ENCODE peak calls at places on chromosomes 1 and 21, in ten cellular contexts. Z, B, N, T, O, L, K, D, Y and E are unnamed samples.

GRCh38 chr1:119139393-119139792 is 1.1 kb downstream of the WARS2 start:
- DNase-seq in Y (no peak), D (no peak), T (no peak), O (no peak), Z (peak; percentile 85), B (no peak), L (no peak), N (no peak), K (no peak), E (peak; percentile 40)

GRCh38 chr1:87927391-87928073 is 598.9 kb downstream of the LMO4 start:
- DNase-seq in K (no peak), L (no peak), Z (no peak), N (peak; percentile 23), D (no peak), T (no peak), O (no peak), Y (no peak), B (no peak), E (no peak)

GRCh38 chr1:202579806-202580205 is 130.4 kb downstream of the SYT2 start:
- DNase-seq in T (peak; percentile 92), Z (no peak), K (no peak), D (peak; percentile 59), B (no peak), L (no peak), Y (no peak), O (no peak), N (peak; percentile 90), E (no peak)

GRCh38 chr1:8563944-8564537 is 246.1 kb downstream of the SLC45A1 start:
- DNase-seq in D (no peak), T (no peak), O (no peak), K (no peak), Y (no peak), Z (no peak), B (no peak), N (no peak), L (peak; percentile 98), E (no peak)

GRCh38 chr21:42234464-42235241 is 15.7 kb downstream of the ABCG1 start:
- DNase-seq in O (peak; percentile 90), L (peak; percentile 4), Z (peak; percentile 87), D (no peak), N (peak; percentile 17), Y (peak; percentile 92), T (no peak), K (peak; percentile 82), B (peak; percentile 72), E (peak; percentile 88)

GRCh38 chr1:55718758-55719671 is 503.9 kb upstream of the USP24 start:
- DNase-seq in Y (no peak), T (peak; percentile 100), K (peak; percentile 11), O (no peak), B (peak; percentile 20), D (peak; percentile 100), N (peak; percentile 100), L (peak; percentile 73), Z (no peak), E (no peak)

GRCh38 chr1:182725264-182725965 is 41.0 kb upstream of the RGS8 start:
- DNase-seq in O (no peak), K (peak; percentile 18), D (no peak), B (peak; percentile 26), T (no peak), L (no peak), Y (no peak), Z (no peak), N (no peak), E (no peak)

GRCh38 chr1:74748962-74749361 is 16.0 kb downstream of the TYW3 start:
- DNase-seq in D (no peak), T (no peak), O (no peak), Y (no peak), K (no peak), N (no peak), B (no peak), L (peak; percentile 42), Z (no peak), E (no peak)

GRCh38 chr21:26743524-26743923 is 101.7 kb downstream of the ADAMTS1 start:
- DNase-seq in Y (no peak), T (no peak), Z (no peak), K (no peak), N (no peak), L (no peak), D (no peak), B (no peak), O (no peak), E (no peak)

GRCh38 chr1:203907901-203908300 is 46.5 kb downstream of the SNRPE start:
- DNase-seq in Z (no peak), B (no peak), N (no peak), T (no peak), K (no peak), O (no peak), Y (no peak), D (no peak), L (no peak), E (no peak)

GRCh38 chr1:47561523-47562007 is 123.7 kb downstream of the FOXD2 start:
- DNase-seq in B (no peak), Y (no peak), K (no peak), N (no peak), D (no peak), O (no peak), Z (no peak), T (peak; percentile 15), L (no peak), E (no peak)

GRCh38 chr1:234186037-234186688 is 187.1 kb upstream of the COA6 start:
- DNase-seq in L (peak; percentile 6), N (peak; percentile 6), Y (no peak), T (peak; percentile 18), K (no peak), B (no peak), O (no peak), Z (peak; percentile 48), D (no peak), E (peak; percentile 13)

GRCh38 chr1:100959502-100960060 is 63.7 kb downstream of the SLC30A7 start:
- DNase-seq in B (no peak), Z (no peak), K (no peak), O (no peak), L (no peak), T (peak; percentile 5), Y (no peak), D (no peak), N (peak; percentile 7), E (no peak)

GRCh38 chr1:35929730-35930592 is 944 bp upstream of the AGO3 start:
- DNase-seq in D (no peak), T (peak; percentile 52), Z (peak; percentile 46), B (peak; percentile 53), K (peak; percentile 44), L (peak; percentile 15), N (peak; percentile 72), Y (peak; percentile 58), O (peak; percentile 40), E (peak; percentile 59)

GRCh38 chr1:1599030-1599916 is 662 bp downstream of the FNDC10 start:
- DNase-seq in O (peak; percentile 67), K (peak; percentile 30), B (no peak), T (peak; percentile 30), L (no peak), N (peak; percentile 30), D (no peak), Z (peak; percentile 65), Y (peak; percentile 81), E (peak; percentile 49)
- TF ChIP-seq CTCF in O (peak; percentile 22), K (peak; percentile 19), B (no peak), T (no peak), L (peak; percentile 23), N (no peak), D (no peak), Z (peak; percentile 23), Y (no peak), E (peak; percentile 20)

GRCh38 chr21:17045214-17045835 is 467.5 kb upstream of the CXADR start:
- DNase-seq in B (no peak), L (no peak), T (peak; percentile 24), K (no peak), Y (no peak), N (peak; percentile 61), O (no peak), D (no peak), Z (peak; percentile 0), E (no peak)
- TF ChIP-seq CTCF in B (peak; percentile 61), L (no peak), T (peak; percentile 53), K (peak; percentile 43), Y (no peak), N (peak; percentile 54), O (peak; percentile 45), D (peak; percentile 41), Z (no peak), E (peak; percentile 21)

GRCh38 chr1:6691507-6691906 is 10.1 kb downstream of the DNAJC11 start:
- DNase-seq in K (no peak), T (peak; percentile 21), N (peak; percentile 91), Z (no peak), Y (no peak), D (no peak), B (no peak), L (no peak), O (no peak), E (no peak)

GRCh38 chr1:6695861-6696260 is 5.8 kb downstream of the DNAJC11 start:
- DNase-seq in B (no peak), D (no peak), Y (no peak), N (no peak), T (no peak), L (no peak), O (no peak), K (no peak), Z (no peak), E (no peak)

GRCh38 chr1:6690186-6690585 is 11.4 kb downstream of the DNAJC11 start:
- DNase-seq in N (no peak), K (no peak), Y (no peak), T (no peak), L (no peak), D (no peak), B (no peak), Z (no peak), O (no peak), E (no peak)

GRCh38 chr1:6694126-6694713 is 7.4 kb downstream of the DNAJC11 start:
- DNase-seq in D (no peak), N (no peak), O (no peak), B (no peak), Z (no peak), T (no peak), L (no peak), K (no peak), Y (no peak), E (no peak)

DNA sequence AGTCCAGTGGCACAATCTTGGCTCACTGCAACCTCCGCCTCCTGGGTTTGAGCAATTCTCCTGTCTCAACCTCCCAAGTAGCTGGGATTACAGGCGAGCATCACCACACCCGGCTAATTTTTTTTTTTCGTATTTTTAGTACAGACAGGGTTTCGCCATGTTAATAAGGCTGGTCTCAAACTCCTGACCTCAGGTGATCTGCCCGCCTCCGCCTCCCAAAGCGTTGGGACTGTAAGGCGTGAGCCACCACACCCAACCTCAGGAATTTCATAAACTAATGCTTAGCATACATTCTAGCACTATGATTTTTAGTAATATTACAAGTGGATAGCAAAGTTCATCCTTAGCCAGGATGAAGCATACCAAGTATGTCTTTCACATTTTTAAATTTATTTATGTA is 8.7 kb downstream of the DNAJC11 start:
- DNase-seq in Y (no peak), L (no peak), B (no peak), D (no peak), T (no peak), Z (no peak), O (no peak), K (no peak), N (no peak), E (no peak)
- TF ChIP-seq CTCF in Y (no peak), L (no peak), B (no peak), D (no peak), T (no peak), Z (no peak), O (no peak), K (no peak), N (no peak), E (no peak)

DNA sequence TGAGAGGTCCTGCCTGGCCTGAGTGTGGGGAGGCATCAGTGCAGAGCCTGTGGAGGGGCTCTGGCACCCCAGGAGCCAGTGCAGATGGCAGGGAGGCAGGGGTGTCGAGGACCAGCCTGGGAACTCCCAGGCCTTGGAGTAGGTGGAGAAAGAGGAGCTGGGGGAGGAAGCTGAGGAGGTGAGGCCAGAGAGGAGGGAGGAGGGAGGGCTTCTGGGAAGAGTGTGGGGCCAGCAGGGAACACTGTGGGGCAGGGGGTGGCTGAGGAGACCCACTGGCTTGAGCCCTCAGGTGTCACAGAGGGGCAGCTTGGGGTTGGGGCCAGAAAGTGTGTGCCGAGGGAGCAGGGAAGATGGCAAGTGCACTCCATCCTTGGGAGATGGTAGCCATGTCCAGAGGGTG is 3.8 kb downstream of the COQ8A start:
- DNase-seq in Z (no peak), Y (no peak), T (no peak), O (no peak), N (no peak), B (no peak), D (no peak), K (no peak), L (no peak), E (no peak)
- TF ChIP-seq CTCF in Z (no peak), Y (no peak), T (no peak), O (no peak), N (no peak), B (no peak), D (no peak), K (no peak), L (no peak), E (no peak)